ENCODE peak calls at places on chromosomes 4 and X, in four cellular contexts. M is A673, J is left ventricle myocardium inferior, Q is colonic mucosa. Z is an unnamed sample.

GRCh38 chr4:155529197-155529596 is 137.5 kb upstream of the GUCY1A1 start:
- DNase-seq in M (peak), J (no peak), Q (no peak), Z (no peak)

GRCh38 chrX:150269613-150270254 is 93.4 kb upstream of the MAMLD1 start:
- DNase-seq in M (no peak), J (no peak), Q (no peak), Z (peak)

GRCh38 chr4:56134272-56134671 is 185.5 kb downstream of the CEP135 start:
- DNase-seq in M (peak), J (peak), Q (peak), Z (peak)

GRCh38 chr4:52907510-52907909 is 45.4 kb downstream of the RASL11B start:
- DNase-seq in M (no peak), J (no peak), Q (no peak), Z (no peak)

GRCh38 chrX:71935542-71935941 is 24.9 kb downstream of the NHSL2 start:
- DNase-seq in M (no peak), J (no peak), Q (no peak), Z (no peak)

GRCh38 chr4:156328882-156329281 is 375.2 kb upstream of the CTSO start:
- DNase-seq in M (no peak), J (no peak), Q (no peak), Z (no peak)

GRCh38 chr4:3681191-3681590 is 85.0 kb upstream of the ADRA2C start:
- DNase-seq in M (no peak), J (no peak), Q (no peak), Z (no peak)

GRCh38 chrX:11187001-11187400 is 75.9 kb downstream of the HCCS start:
- DNase-seq in M (no peak), J (no peak), Q (no peak), Z (no peak)

GRCh38 chrX:13689519-13690211 is 737 bp downstream of the RAB9A start:
- DNase-seq in M (peak), J (no peak), Q (no peak), Z (peak)

GRCh38 chr4:83929550-83929949 is 393.6 kb downstream of the GPAT3 start:
- DNase-seq in M (no peak), J (no peak), Q (no peak), Z (no peak)

GRCh38 chr4:6582889-6583504 is 8.0 kb downstream of the MAN2B2 start:
- DNase-seq in M (peak), J (no peak), Q (no peak), Z (no peak)

GRCh38 chr4:3607690-3608514 is 75.7 kb upstream of the LRPAP1 start:
- DNase-seq in M (no peak), J (no peak), Q (no peak), Z (peak)

GRCh38 chrX:53481816-53482485 is 47.8 kb upstream of the HSD17B10 start:
- DNase-seq in M (peak), J (no peak), Q (peak), Z (peak)

GRCh38 chrX:1435241-1435900 is 17.3 kb downstream of the ASMTL start:
- DNase-seq in M (no peak), J (peak), Q (no peak), Z (no peak)

GRCh38 chr4:117284736-117285135 is 199.4 kb upstream of the TRAM1L1 start:
- DNase-seq in M (no peak), J (no peak), Q (no peak), Z (no peak)

GRCh38 chr4:153161599-153161971 is 42.7 kb upstream of the TRIM2 start:
- DNase-seq in M (peak), J (no peak), Q (no peak), Z (no peak)

GRCh38 chrX:149909324-149910177 is 19.8 kb upstream of the HSFX4 start:
- DNase-seq in M (no peak), J (no peak), Q (no peak), Z (no peak)

GRCh38 chr4:123127865-123128264 is 205.5 kb upstream of the NUDT6 start:
- DNase-seq in M (peak), J (no peak), Q (no peak), Z (no peak)

GRCh38 chr4:26124753-26125236 is 196.0 kb upstream of the RBPJ start:
- DNase-seq in M (no peak), J (no peak), Q (no peak), Z (no peak)

GRCh38 chr4:80196259-80197131 is 808 bp upstream of the PRDM8 start:
- DNase-seq in M (no peak), J (no peak), Q (no peak), Z (no peak)

GRCh38 chr4:112361181-112361791 is 64.1 kb downstream of the ALPK1 start:
- DNase-seq in M (peak), J (no peak), Q (no peak), Z (no peak)

GRCh38 chrX:131778269-131779218 is 234.7 kb downstream of the OR13H1 start:
- DNase-seq in M (peak), J (no peak), Q (peak), Z (no peak)

GRCh38 chrX:45577361-45577760 is 376.7 kb upstream of the DIPK2B start:
- DNase-seq in M (no peak), J (no peak), Q (no peak), Z (no peak)

GRCh38 chr4:187632260-187633010 is 363.1 kb upstream of the ZFP42 start:
- DNase-seq in M (no peak), J (no peak), Q (no peak), Z (no peak)

GRCh38 chrX:110316351-110317078 is 1.4 kb downstream of the AMMECR1 start:
- DNase-seq in M (peak), J (no peak), Q (no peak), Z (no peak)

GRCh38 chrX:68872171-68872570 is 43.4 kb downstream of the EFNB1 start:
- DNase-seq in M (no peak), J (no peak), Q (peak), Z (no peak)

GRCh38 chr4:4995866-4996265 is 23.4 kb downstream of the CYTL1 start:
- DNase-seq in M (peak), J (no peak), Q (no peak), Z (no peak)

GRCh38 chr4:25351777-25352421 is 25.2 kb upstream of the ANAPC4 start:
- DNase-seq in M (no peak), J (no peak), Q (no peak), Z (no peak)

GRCh38 chrX:41779941-41780340 is 56.0 kb downstream of the GPR82 start:
- DNase-seq in M (no peak), J (no peak), Q (no peak), Z (no peak)

GRCh38 chrX:45850775-45851433 is 650.2 kb upstream of the DIPK2B start:
- DNase-seq in M (peak), J (no peak), Q (peak), Z (no peak)

GRCh38 chrX:47568656-47569295 is 7.8 kb downstream of the ARAF start:
- DNase-seq in M (peak), J (no peak), Q (no peak), Z (no peak)

GRCh38 chr4:19156786-19157185 is 1094.9 kb upstream of the SLIT2 start:
- DNase-seq in M (no peak), J (no peak), Q (no peak), Z (no peak)

GRCh38 chr4:5800496-5800895 is 89.5 kb downstream of the EVC start:
- DNase-seq in M (no peak), J (no peak), Q (no peak), Z (no peak)

DNA sequence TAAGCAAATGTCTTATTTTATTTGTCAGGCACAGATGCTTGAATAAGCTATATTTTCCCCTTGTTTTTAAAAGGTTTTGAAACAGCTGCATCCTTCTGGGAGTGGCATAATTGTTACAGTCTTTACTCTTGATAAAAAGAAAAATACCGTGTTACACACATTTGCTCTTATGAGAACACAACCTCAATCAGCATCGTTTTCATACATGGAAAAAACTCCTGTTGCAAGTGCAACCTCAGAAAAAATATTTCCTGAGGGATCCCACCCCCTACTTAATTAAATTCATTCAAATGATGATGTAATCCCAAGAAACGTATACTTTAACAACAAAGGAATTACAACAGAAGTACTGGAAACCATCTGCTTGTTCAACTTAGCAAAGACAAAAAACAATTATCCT is 58.6 kb downstream of the SMAD1 start:
- DNase-seq in M (peak), J (no peak), Q (no peak), Z (no peak)
- H3K27ac ChIP-seq in M (peak), J (peak), Q (no peak), Z (no peak)

GRCh38 chr4:576245-576821 is at the start of gene TMEM271:
- DNase-seq in M (peak), J (no peak), Q (no peak), Z (peak)

GRCh38 chr4:572594-572993 is 3.5 kb downstream of the TMEM271 start:
- DNase-seq in M (no peak), J (no peak), Q (no peak), Z (no peak)

GRCh38 chr4:575281-576141 is 584 bp downstream of the TMEM271 start:
- DNase-seq in M (peak), J (no peak), Q (no peak), Z (peak)

GRCh38 chr4:573122-573892 is 2.8 kb downstream of the TMEM271 start:
- DNase-seq in M (no peak), J (no peak), Q (no peak), Z (no peak)

GRCh38 chr4:574346-575161 is 1.5 kb downstream of the TMEM271 start:
- DNase-seq in M (no peak), J (no peak), Q (no peak), Z (no peak)
- H3K4me3 ChIP-seq in M (peak), J (no peak), Q (no peak), Z (no peak)

DNA sequence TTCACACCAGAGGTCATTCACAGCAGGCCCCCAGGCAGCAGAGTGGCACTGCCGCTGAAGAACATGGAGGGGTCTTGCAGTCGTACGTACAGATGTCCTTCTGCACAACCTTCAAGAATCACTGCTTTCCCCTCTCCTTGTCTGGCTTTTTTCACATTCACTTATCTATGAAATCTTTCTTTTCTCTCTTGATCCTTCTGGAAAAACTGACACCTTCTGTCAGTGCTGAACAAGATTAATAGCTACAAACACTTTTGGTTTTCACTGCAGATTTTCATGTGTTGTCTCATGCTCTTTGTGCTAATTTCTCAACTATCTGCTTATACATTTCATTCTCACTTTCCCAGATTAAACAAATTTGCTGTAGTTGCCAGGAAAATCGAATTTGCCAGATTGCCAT is 83.0 kb downstream of the RPS3A start:
- DNase-seq in M (no peak), J (no peak), Q (no peak), Z (no peak)
- TF ChIP-seq CTCF in M (no peak), J (no peak), Q (no peak), Z (no peak)

DNA sequence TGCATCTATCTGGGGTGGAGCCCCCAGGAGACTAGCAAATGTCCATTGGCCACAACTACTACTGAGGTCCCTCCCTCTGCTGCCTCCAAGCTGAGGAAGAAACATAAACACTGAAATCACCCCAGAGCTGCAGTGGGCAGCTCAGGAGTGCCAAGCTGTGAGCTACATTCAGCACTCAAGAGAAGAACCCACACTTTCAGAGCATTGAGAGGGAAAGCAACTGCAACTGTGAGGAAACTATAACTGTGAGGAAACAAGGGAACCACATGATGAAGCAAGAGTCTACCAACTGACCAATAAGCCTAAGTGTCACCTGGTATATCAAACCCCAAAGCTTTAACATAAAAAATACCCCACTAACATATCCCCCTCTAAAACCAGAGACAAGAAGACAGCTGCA is 373.5 kb upstream of the TACR3 start:
- DNase-seq in M (no peak), J (no peak), Q (no peak), Z (no peak)
- H3K27ac ChIP-seq in M (no peak), J (no peak), Q (no peak), Z (no peak)

DNA sequence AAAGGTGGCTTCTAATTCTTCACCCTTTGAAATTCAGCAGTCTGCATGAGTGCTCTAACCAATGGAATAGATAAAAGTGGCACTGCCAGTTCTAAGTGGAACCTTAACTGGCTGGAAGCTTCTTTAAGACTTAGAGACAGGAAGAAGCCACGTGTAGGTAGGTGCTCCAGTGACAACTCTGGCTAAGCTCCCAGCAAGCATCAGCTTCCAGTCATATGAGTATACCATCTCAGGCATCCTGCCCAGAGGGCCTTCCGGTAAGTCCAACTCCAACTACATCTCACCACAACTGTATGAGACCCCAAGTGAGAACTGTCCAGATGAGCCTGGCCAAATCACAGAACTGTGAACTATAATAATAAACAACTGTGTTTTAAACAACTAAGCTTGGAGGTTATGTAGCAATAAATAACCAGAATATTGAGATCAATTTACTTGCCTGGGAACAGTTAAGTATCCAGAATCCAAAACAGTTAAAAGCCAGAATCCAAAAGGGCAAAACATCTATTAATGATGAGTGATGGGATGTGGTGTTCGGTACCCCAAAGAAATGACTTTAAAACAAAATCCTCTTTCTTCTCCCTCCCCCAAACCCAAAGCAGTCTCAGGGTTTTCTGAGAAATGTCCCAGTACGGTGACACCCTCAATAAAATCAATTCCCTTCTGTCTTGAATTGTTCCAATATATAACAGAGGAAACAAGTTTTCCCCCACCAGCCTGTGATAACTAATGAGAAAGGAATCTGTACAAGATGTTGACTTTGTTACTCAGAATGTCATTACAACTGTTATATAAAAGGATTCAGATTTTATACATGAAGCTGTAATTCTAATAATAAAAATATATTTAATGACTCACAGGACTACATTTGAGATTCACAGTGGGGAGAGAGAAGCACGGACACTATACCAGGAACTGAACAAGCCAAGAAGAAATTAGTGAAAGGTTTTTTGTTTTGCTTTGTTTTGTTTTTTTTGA is 4.2 kb downstream of the TSPAN5 start:
- DNase-seq in M (no peak), J (no peak), Q (no peak), Z (no peak)
- H3K4me3 ChIP-seq in M (no peak), J (no peak), Q (no peak), Z (no peak)

GRCh38 chrX:55996649-55997048 is 235.5 kb upstream of the KLF8 start:
- DNase-seq in M (no peak), J (no peak), Q (no peak), Z (no peak)
- TF ChIP-seq CTCF in M (no peak), J (no peak), Q (no peak), Z (no peak)

GRCh38 chr4:181821039-181822004 is 421.9 kb upstream of the TENM3 start:
- DNase-seq in M (no peak), J (no peak), Q (no peak), Z (no peak)

GRCh38 chr4:181822005-181822375 is 421.2 kb upstream of the TENM3 start:
- DNase-seq in M (no peak), J (no peak), Q (no peak), Z (peak)

GRCh38 chr4:181823183-181823582 is 420.0 kb upstream of the TENM3 start:
- DNase-seq in M (no peak), J (no peak), Q (no peak), Z (no peak)

GRCh38 chr4:181819951-181820350 is 423.3 kb upstream of the TENM3 start:
- DNase-seq in M (no peak), J (no peak), Q (no peak), Z (peak)

GRCh38 chr4:181820518-181820917 is 422.7 kb upstream of the TENM3 start:
- DNase-seq in M (no peak), J (no peak), Q (no peak), Z (no peak)
- H3K27ac ChIP-seq in M (no peak), J (no peak), Q (no peak), Z (no peak)

GRCh38 chr4:76197001-76197743 is 16.5 kb downstream of the SCARB2 start:
- DNase-seq in M (no peak), J (no peak), Q (no peak), Z (no peak)
- H3K4me3 ChIP-seq in M (no peak), J (no peak), Q (no peak), Z (no peak)

DNA sequence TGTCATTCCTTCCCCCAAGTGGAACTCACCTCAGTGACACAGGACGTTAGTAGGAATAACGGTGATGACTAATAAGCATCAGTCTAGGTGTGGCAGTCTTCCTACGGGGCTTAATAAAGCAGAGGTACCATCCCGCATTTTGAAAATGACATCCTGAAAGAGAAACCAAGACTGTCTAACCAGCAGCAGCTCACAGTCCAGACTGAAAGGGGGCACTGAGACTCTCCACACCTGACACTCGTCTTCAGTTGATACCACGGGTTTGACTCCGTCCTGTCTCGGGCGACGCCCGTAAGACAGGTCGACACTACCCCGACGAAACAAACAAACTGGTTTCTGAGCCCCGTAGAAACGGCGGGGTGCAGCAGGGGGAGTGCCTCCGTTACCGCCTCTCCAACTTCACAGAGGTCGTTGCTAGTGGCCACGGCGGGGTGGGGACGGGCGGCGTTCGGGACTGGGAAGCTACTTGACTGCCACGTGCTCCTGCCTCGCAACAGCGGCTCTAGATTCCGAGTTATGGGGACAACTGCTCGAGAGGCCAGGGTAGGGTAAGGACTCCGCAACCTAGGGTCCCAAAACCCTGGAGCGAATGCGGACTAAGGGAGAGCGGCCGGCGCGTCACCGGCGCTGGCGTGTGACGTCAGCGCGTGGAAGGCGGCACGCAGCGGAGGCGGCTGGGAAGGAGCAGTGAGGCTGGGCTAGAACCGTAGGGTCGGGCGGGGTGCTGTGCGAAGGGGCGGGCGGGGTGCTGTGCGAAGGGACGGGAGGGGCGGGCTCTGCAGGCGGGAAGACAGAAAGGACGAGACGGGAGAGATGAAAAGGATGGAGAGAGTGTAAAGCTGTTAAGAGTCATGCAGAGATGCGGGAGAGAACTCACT is at the start of gene NEK1:
- DNase-seq in M (peak), J (peak), Q (peak), Z (peak)
- TF ChIP-seq CTCF in M (peak), J (no peak), Q (no peak), Z (no peak)

Z was measured in adrenal gland.